ENCODE peak calls at places on chromosome 21, in eight cellular contexts. J is brain microvascular endothelial cell, Z is tibial artery, L is body of pancreas, M is IMR-90, T is left ventricle myocardium inferior, V is AG04450, O is astrocyte. R is an unnamed sample.

GRCh38 chr21:37210017-37210593 is 57.0 kb downstream of the VPS26C start:
- DNase-seq in M (no peak), O (no peak), L (no peak), Z (no peak), V (no peak), J (no peak), T (no peak), R (no peak)

GRCh38 chr21:32233722-32234301 is 45.0 kb downstream of the MIS18A start:
- DNase-seq in M (no peak), Z (no peak), V (no peak), J (no peak), O (no peak), L (no peak), T (no peak), R (no peak)

GRCh38 chr21:31220567-31220966 is 123.5 kb downstream of the TIAM1 start:
- DNase-seq in T (no peak), L (no peak), O (peak), J (no peak), V (no peak), M (peak), Z (no peak), R (no peak)

GRCh38 chr21:15560383-15561056 is 169.3 kb upstream of the USP25 start:
- DNase-seq in O (peak), M (no peak), J (no peak), Z (no peak), V (no peak), L (no peak), T (no peak), R (no peak)

GRCh38 chr21:39976805-39977204 is 109.6 kb downstream of the PCP4 start:
- DNase-seq in T (no peak), M (no peak), L (no peak), O (no peak), Z (no peak), J (no peak), V (no peak), R (no peak)

GRCh38 chr21:36641346-36641745 is 57.6 kb upstream of the SIM2 start:
- DNase-seq in Z (no peak), T (no peak), V (no peak), M (no peak), J (no peak), L (no peak), O (no peak), R (no peak)

GRCh38 chr21:43297411-43297981 is 128.7 kb downstream of the CRYAA start:
- DNase-seq in J (no peak), T (peak), Z (no peak), M (no peak), L (no peak), O (no peak), V (no peak), R (no peak)

GRCh38 chr21:37153935-37154350 is 80.9 kb downstream of the TTC3 start:
- DNase-seq in J (no peak), L (peak), Z (no peak), V (no peak), O (peak), M (peak), T (no peak), R (peak)

GRCh38 chr21:29340228-29340627 is 41.5 kb downstream of the BACH1 start:
- DNase-seq in M (peak), Z (no peak), L (no peak), V (no peak), J (no peak), O (no peak), T (no peak), R (no peak)

GRCh38 chr21:42986125-42986783 is 11.9 kb downstream of the PKNOX1 start:
- DNase-seq in V (no peak), Z (no peak), T (no peak), J (no peak), M (no peak), L (no peak), O (no peak), R (no peak)

GRCh38 chr21:41895643-41896493 is 16.7 kb upstream of the PRDM15 start:
- DNase-seq in V (no peak), T (no peak), L (no peak), O (peak), J (peak), Z (no peak), M (peak), R (no peak)

GRCh38 chr21:41945982-41946381 is 7.8 kb downstream of the C2CD2 start:
- DNase-seq in J (no peak), V (no peak), T (no peak), M (no peak), O (no peak), Z (no peak), L (no peak), R (no peak)

GRCh38 chr21:41425954-41426655 is at the start of gene MX1:
- DNase-seq in O (peak), T (peak), Z (peak), J (peak), V (no peak), M (peak), L (peak), R (peak)

GRCh38 chr21:40146201-40146890 is 279.1 kb downstream of the PCP4 start:
- DNase-seq in J (no peak), O (no peak), Z (no peak), V (no peak), M (no peak), L (no peak), T (no peak), R (no peak)

GRCh38 chr21:14453964-14454641 is 71.2 kb upstream of the HSPA13 start:
- DNase-seq in L (no peak), Z (no peak), J (no peak), O (no peak), T (no peak), M (no peak), V (no peak), R (no peak)

GRCh38 chr21:32515869-32516268 is 69.5 kb downstream of the TCP10L start:
- DNase-seq in J (peak), M (peak), O (peak), T (no peak), V (no peak), Z (no peak), L (no peak), R (no peak)

GRCh38 chr21:40765771-40766170 is 81.2 kb downstream of the DSCAM start:
- DNase-seq in J (no peak), V (no peak), M (no peak), O (no peak), L (no peak), T (no peak), Z (no peak), R (no peak)

GRCh38 chr21:41500931-41501381 is 7.0 kb downstream of the TMPRSS2 start:
- DNase-seq in Z (no peak), J (no peak), T (no peak), L (peak), M (no peak), V (no peak), O (no peak), R (peak)

GRCh38 chr21:15731243-15731613 is 1.4 kb downstream of the USP25 start:
- DNase-seq in L (no peak), O (no peak), J (no peak), T (no peak), Z (no peak), V (no peak), M (no peak), R (peak)

GRCh38 chr21:37592496-37592895 is 225.9 kb downstream of the DYRK1A start:
- DNase-seq in V (no peak), L (no peak), T (no peak), J (no peak), M (no peak), O (no peak), Z (no peak), R (no peak)

GRCh38 chr21:37184784-37185593 is 82.1 kb downstream of the VPS26C start:
- DNase-seq in M (no peak), V (no peak), T (no peak), L (no peak), J (no peak), Z (no peak), O (no peak), R (no peak)

GRCh38 chr21:41671859-41672542 is 94.9 kb downstream of the RIPK4 start:
- DNase-seq in M (no peak), J (no peak), L (no peak), Z (no peak), T (no peak), V (no peak), O (no peak), R (no peak)

GRCh38 chr21:25572895-25573310 is 34.4 kb downstream of the MRPL39 start:
- DNase-seq in V (no peak), T (no peak), L (no peak), O (peak), Z (no peak), M (peak), J (no peak), R (no peak)

GRCh38 chr21:33071878-33072306 is 2.0 kb downstream of the OLIG1 start:
- DNase-seq in V (no peak), M (peak), J (no peak), O (peak), L (no peak), T (no peak), Z (no peak), R (no peak)

GRCh38 chr21:33198346-33199135 is 31.2 kb upstream of the IFNAR2 start:
- DNase-seq in V (no peak), J (no peak), T (peak), M (peak), L (peak), Z (peak), O (peak), R (no peak)

GRCh38 chr21:32426066-32426465 is 13.6 kb downstream of the EVA1C start:
- DNase-seq in J (no peak), O (no peak), L (no peak), T (no peak), M (no peak), Z (no peak), V (no peak), R (no peak)

GRCh38 chr21:31895069-31895851 is 22.4 kb downstream of the HUNK start:
- DNase-seq in T (no peak), L (no peak), V (no peak), O (no peak), J (no peak), Z (no peak), M (peak), R (no peak)

GRCh38 chr21:26952274-26953066 is 14.4 kb downstream of the ADAMTS5 start:
- DNase-seq in M (peak), J (no peak), V (no peak), O (no peak), L (no peak), Z (no peak), T (no peak), R (no peak)
- H3K27ac ChIP-seq in M (no peak), J (no peak), V (no peak), O (no peak), L (no peak), Z (no peak), T (no peak), R (no peak)

GRCh38 chr21:20329636-20330035 is 668.6 kb upstream of the NCAM2 start:
- DNase-seq in J (no peak), V (no peak), Z (no peak), T (no peak), O (no peak), M (no peak), L (no peak), R (no peak)
- H3K4me3 ChIP-seq in J (no peak), V (no peak), Z (no peak), T (no peak), O (no peak), M (no peak), L (no peak), R (no peak)

GRCh38 chr21:19326581-19327319 is 923.2 kb upstream of the TMPRSS15 start:
- DNase-seq in V (no peak), O (no peak), Z (no peak), M (no peak), T (no peak), J (no peak), L (no peak), R (no peak)
- H3K27ac ChIP-seq in V (no peak), O (no peak), Z (no peak), M (no peak), T (no peak), J (no peak), L (no peak), R (no peak)

GRCh38 chr21:46065993-46066842 is 31.7 kb upstream of the COL6A2 start:
- DNase-seq in T (no peak), L (no peak), O (no peak), M (peak), J (no peak), Z (peak), V (no peak), R (no peak)
- H3K4me3 ChIP-seq in T (peak), L (no peak), O (no peak), M (no peak), J (no peak), Z (peak), V (no peak), R (no peak)

GRCh38 chr21:34834307-34834706 is 165.5 kb downstream of the CLIC6 start:
- DNase-seq in L (no peak), T (no peak), V (no peak), Z (no peak), J (no peak), O (no peak), M (no peak), R (no peak)
- H3K27ac ChIP-seq in L (no peak), T (no peak), V (no peak), Z (peak), J (no peak), O (no peak), M (peak), R (no peak)

GRCh38 chr21:44618504-44618903 is 6.6 kb downstream of the KRTAP10-8 start:
- DNase-seq in O (peak), M (peak), T (peak), V (no peak), Z (peak), J (peak), L (peak), R (peak)
- H3K4me3 ChIP-seq in O (no peak), M (no peak), T (no peak), V (no peak), Z (no peak), J (no peak), L (no peak), R (no peak)

GRCh38 chr21:38853421-38853919 is 47.7 kb downstream of the ETS2 start:
- DNase-seq in V (peak), O (peak), T (no peak), Z (no peak), M (peak), L (peak), J (peak), R (peak)
- H3K27ac ChIP-seq in V (peak), O (peak), T (no peak), Z (no peak), M (no peak), L (no peak), J (peak), R (no peak)